ENCODE peak calls at places on chromosome 5, in five cellular contexts. M, V, O, L and N are unnamed samples.

GRCh38 chr5:140497897-140498296 is 49.6 kb upstream of the EIF4EBP3 start:
- DNase-seq in M (no peak), V (no peak), O (no peak), L (no peak), N (no peak)

GRCh38 chr5:34001231-34001935 is 6.5 kb downstream of the AMACR start:
- DNase-seq in M (no peak), V (no peak), O (no peak), L (no peak), N (peak; percentile 58)

GRCh38 chr5:95959964-95960801 is 1.5 kb downstream of the ELL2 start:
- DNase-seq in M (no peak), V (peak; percentile 29), O (no peak), L (peak; percentile 56), N (no peak)

GRCh38 chr5:139638090-139638735 is 9.9 kb upstream of the CXXC5 start:
- DNase-seq in M (peak; percentile 77), V (peak; percentile 79), O (peak; percentile 87), L (peak; percentile 74), N (peak; percentile 76)

GRCh38 chr5:157115502-157115901 is 6.7 kb upstream of the HAVCR2 start:
- DNase-seq in M (no peak), V (no peak), O (no peak), L (no peak), N (no peak)

GRCh38 chr5:965604-966344 is 42.8 kb upstream of the NKD2 start:
- DNase-seq in M (no peak), V (no peak), O (no peak), L (no peak), N (no peak)

GRCh38 chr5:132771559-132771998 is 5.5 kb downstream of the SEPTIN8 start:
- DNase-seq in M (peak; percentile 65), V (peak; percentile 76), O (peak; percentile 60), L (peak; percentile 40), N (no peak)

GRCh38 chr5:176530983-176531901 is 6.0 kb downstream of the RNF44 start:
- DNase-seq in M (peak; percentile 52), V (no peak), O (no peak), L (no peak), N (peak; percentile 28)

GRCh38 chr5:25006734-25007133 is 362.0 kb upstream of the CDH10 start:
- DNase-seq in M (no peak), V (no peak), O (no peak), L (peak; percentile 0), N (no peak)
- TF ChIP-seq CTCF in M (no peak), V (no peak), O (no peak), L (no peak), N (no peak)

DNA sequence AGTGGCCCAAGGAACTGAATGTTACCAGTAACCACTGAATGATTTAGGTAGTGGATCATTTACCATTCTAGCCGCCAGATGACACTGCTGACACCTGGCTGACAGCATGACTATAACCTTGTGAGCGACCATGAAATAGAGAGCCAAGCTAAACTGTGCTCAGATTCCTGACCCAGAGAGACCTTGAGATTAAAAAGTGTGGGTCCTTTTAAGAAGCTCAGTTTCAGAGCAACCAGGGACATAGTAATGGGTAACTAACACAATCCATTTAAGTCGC is 566.0 kb downstream of the EFNA5 start:
- DNase-seq in M (no peak), V (no peak), O (no peak), L (peak; percentile 20), N (no peak)
- TF ChIP-seq CTCF in M (no peak), V (no peak), O (peak; percentile 45), L (no peak), N (no peak)

DNA sequence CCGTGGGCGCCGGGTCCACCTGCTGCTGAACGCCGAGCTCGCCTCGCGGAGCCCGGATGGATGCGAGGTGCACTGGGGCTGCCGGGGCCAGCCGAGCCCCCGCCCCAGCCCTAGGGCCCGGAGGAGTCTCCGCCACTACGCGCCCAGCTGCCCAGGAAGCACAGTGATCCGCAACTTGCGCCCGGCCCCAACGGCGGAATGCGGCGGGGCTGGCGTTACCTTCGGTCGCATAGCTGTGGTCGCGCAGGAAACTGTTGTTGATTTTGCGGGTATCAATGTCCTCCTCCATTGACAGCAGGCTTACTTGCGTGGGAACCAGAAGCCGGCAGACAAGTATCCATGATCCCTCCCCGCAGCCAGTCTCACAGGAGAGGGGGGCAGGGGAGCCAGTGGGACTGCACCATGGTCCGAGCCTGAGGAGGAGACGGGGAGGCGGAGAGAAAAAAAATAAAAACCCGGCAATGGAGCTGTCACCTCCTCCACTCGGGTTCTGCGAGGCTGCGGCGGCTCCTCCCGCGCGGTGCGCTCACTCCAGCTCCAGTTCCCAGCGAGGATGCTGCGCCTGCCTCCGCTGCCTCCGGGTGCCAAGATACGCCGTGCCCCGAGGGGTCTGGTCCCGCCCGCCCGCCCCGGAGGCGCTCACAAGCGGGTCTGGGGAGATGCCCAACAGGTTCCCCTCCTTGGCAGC is 630 bp downstream of the PPP2R2B start:
- DNase-seq in M (no peak), V (no peak), O (no peak), L (peak; percentile 3), N (no peak)
- TF ChIP-seq CTCF in M (no peak), V (no peak), O (no peak), L (no peak), N (no peak)

GRCh38 chr5:125972706-125973105 is 450.5 kb upstream of the GRAMD2B start:
- DNase-seq in M (no peak), V (no peak), O (no peak), L (no peak), N (no peak)
- TF ChIP-seq CTCF in M (no peak), V (no peak), O (no peak), L (no peak), N (no peak)

GRCh38 chr5:59519338-59519737 is 374.2 kb downstream of the PDE4D start:
- DNase-seq in M (no peak), V (no peak), O (no peak), L (no peak), N (no peak)
- TF ChIP-seq CTCF in M (no peak), V (no peak), O (no peak), L (no peak), N (no peak)

GRCh38 chr5:72212171-72212570 is 104.9 kb downstream of the MAP1B start:
- DNase-seq in M (no peak), V (no peak), O (no peak), L (peak; percentile 33), N (no peak)

GRCh38 chr5:72208324-72208723 is 101.0 kb downstream of the MAP1B start:
- DNase-seq in M (no peak), V (no peak), O (no peak), L (no peak), N (no peak)

GRCh38 chr5:72206994-72207393 is 99.7 kb downstream of the MAP1B start:
- DNase-seq in M (no peak), V (no peak), O (no peak), L (no peak), N (no peak)

GRCh38 chr5:72210913-72211670 is 103.8 kb downstream of the MAP1B start:
- DNase-seq in M (peak; percentile 69), V (peak; percentile 30), O (peak; percentile 57), L (peak; percentile 92), N (peak; percentile 80)

DNA sequence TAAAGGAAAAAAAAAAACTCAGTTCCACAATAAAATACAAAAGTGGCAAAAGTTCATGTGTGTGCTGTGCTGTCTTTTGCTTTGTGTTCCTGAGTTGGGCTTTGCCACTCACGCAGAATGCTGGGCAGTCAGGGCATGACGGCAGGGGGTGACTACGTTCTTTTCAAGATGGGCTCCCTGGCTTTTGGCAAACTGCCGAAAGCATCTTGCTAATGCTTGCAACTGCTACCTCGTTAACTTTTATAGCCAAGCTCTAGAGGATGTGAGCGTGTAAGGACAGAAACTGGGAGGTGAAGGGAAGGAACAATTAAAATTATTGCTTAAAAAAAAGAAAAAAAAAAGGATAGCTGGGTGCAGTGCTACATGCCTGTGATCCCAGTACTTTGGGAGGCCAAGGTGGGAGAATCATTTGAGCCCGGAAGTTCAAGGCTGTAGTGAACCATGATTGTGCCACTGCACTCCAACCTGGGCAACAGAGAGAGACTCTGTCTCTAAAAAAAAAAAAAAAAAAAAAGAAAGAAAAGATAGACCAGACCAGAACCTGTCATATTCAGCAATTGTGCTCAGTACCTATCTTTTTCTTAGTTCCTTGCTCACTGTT is 102.3 kb downstream of the MAP1B start:
- DNase-seq in M (no peak), V (no peak), O (no peak), L (no peak), N (peak; percentile 71)
- TF ChIP-seq CTCF in M (no peak), V (no peak), O (no peak), L (no peak), N (no peak)

DNA sequence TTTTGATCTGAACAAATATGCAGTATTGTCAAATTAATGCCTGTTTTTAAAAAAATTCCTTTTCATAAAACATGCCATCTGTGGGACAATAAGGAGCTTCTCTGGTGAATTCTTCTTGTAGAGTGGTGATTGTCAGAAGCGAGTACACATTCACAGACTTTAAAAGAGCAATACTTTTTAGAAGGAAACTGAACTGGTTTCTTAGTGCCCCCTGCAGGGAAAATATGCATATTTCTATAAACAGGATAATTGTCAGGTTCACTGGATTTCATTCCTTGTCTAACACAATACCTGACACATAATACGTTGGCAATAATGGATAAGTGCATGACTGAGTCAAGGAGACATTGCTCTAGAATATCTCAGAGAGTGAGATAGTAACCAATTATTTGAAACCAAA is 133.7 kb downstream of the KIF4B start:
- DNase-seq in M (no peak), V (no peak), O (no peak), L (peak; percentile 24), N (peak; percentile 2)
- TF ChIP-seq CTCF in M (no peak), V (peak; percentile 40), O (no peak), L (peak; percentile 28), N (peak; percentile 72)

GRCh38 chr5:151222769-151223446 is 984 bp downstream of the CCDC69 start:
- DNase-seq in M (peak; percentile 53), V (peak; percentile 74), O (peak; percentile 47), L (no peak), N (no peak)

GRCh38 chr5:151224372-151224771 is 480 bp upstream of the CCDC69 start:
- DNase-seq in M (no peak), V (no peak), O (no peak), L (no peak), N (no peak)

GRCh38 chr5:151225071-151225470 is 1.2 kb upstream of the CCDC69 start:
- DNase-seq in M (no peak), V (no peak), O (no peak), L (no peak), N (no peak)

GRCh38 chr5:151222054-151222768 is 1.7 kb downstream of the CCDC69 start:
- DNase-seq in M (no peak), V (no peak), O (no peak), L (no peak), N (no peak)

GRCh38 chr5:151223447-151224264 is at the start of gene CCDC69:
- DNase-seq in M (peak; percentile 85), V (peak; percentile 82), O (peak; percentile 80), L (peak; percentile 73), N (peak; percentile 48)
- TF ChIP-seq CTCF in M (no peak), V (peak; percentile 29), O (peak; percentile 58), L (peak; percentile 33), N (no peak)